ENCODE peak calls at places on chromosomes 3 and 15, in four cellular contexts. One of them, this sample, is unnamed.

GRCh38 chr3:197372076-197372661 is 73.8 kb upstream of the DLG1 start:
- DNase-seq in neural progenitor cell: peak
- DNase-seq in OCI-LY7: no peak
- DNase-seq in hepatocyte: peak
- DNase-seq in this sample: no peak

GRCh38 chr3:183298708-183299153 is 45.7 kb downstream of the B3GNT5 start:
- DNase-seq in neural progenitor cell: peak
- DNase-seq in OCI-LY7: no peak
- DNase-seq in hepatocyte: peak
- DNase-seq in this sample: no peak

GRCh38 chr15:63890617-63891016 is 56.9 kb upstream of the HERC1 start:
- DNase-seq in neural progenitor cell: no peak
- DNase-seq in OCI-LY7: no peak
- DNase-seq in hepatocyte: no peak
- DNase-seq in this sample: no peak

GRCh38 chr3:100268986-100269385 is 8.2 kb downstream of the TBC1D23 start:
- DNase-seq in neural progenitor cell: no peak
- DNase-seq in OCI-LY7: no peak
- DNase-seq in hepatocyte: no peak
- DNase-seq in this sample: no peak

GRCh38 chr15:92822216-92823144 is 77.6 kb upstream of the CHD2 start:
- DNase-seq in neural progenitor cell: peak
- DNase-seq in OCI-LY7: no peak
- DNase-seq in hepatocyte: no peak
- DNase-seq in this sample: no peak

GRCh38 chr3:30675006-30675405 is 68.6 kb downstream of the TGFBR2 start:
- DNase-seq in neural progenitor cell: no peak
- DNase-seq in OCI-LY7: no peak
- DNase-seq in hepatocyte: no peak
- DNase-seq in this sample: no peak

GRCh38 chr15:41377978-41378377 is 24.3 kb downstream of the NDUFAF1 start:
- DNase-seq in neural progenitor cell: no peak
- DNase-seq in OCI-LY7: no peak
- DNase-seq in hepatocyte: no peak
- DNase-seq in this sample: no peak

GRCh38 chr3:168002786-168003368 is 92.8 kb downstream of the GOLIM4 start:
- DNase-seq in neural progenitor cell: no peak
- DNase-seq in OCI-LY7: no peak
- DNase-seq in hepatocyte: peak
- DNase-seq in this sample: no peak

GRCh38 chr3:78846688-78847087 is 921.1 kb downstream of the ROBO1 start:
- DNase-seq in neural progenitor cell: no peak
- DNase-seq in OCI-LY7: no peak
- DNase-seq in hepatocyte: peak
- DNase-seq in this sample: no peak

GRCh38 chr15:34737379-34737928 is 17.3 kb downstream of the GJD2 start:
- DNase-seq in neural progenitor cell: no peak
- DNase-seq in OCI-LY7: no peak
- DNase-seq in hepatocyte: no peak
- DNase-seq in this sample: no peak

GRCh38 chr3:80213076-80213475 is 445.3 kb upstream of the ROBO1 start:
- DNase-seq in neural progenitor cell: no peak
- DNase-seq in OCI-LY7: no peak
- DNase-seq in hepatocyte: no peak
- DNase-seq in this sample: no peak

GRCh38 chr3:78725703-78726246 is 1042.0 kb downstream of the ROBO1 start:
- DNase-seq in neural progenitor cell: no peak
- DNase-seq in OCI-LY7: no peak
- DNase-seq in hepatocyte: no peak
- DNase-seq in this sample: no peak

GRCh38 chr3:57112206-57112605 is 51.7 kb downstream of the SPATA12 start:
- DNase-seq in neural progenitor cell: peak
- DNase-seq in OCI-LY7: peak
- DNase-seq in hepatocyte: no peak
- DNase-seq in this sample: peak

GRCh38 chr3:139135657-139136056 is 91.0 kb upstream of the PRR23C start:
- DNase-seq in neural progenitor cell: no peak
- DNase-seq in OCI-LY7: no peak
- DNase-seq in hepatocyte: no peak
- DNase-seq in this sample: no peak

GRCh38 chr3:112143689-112144088 is 10.6 kb upstream of the GCSAM start:
- DNase-seq in neural progenitor cell: no peak
- DNase-seq in OCI-LY7: no peak
- DNase-seq in hepatocyte: no peak
- DNase-seq in this sample: peak

GRCh38 chr15:79257454-79257853 is 25.1 kb upstream of the ANKRD34C start:
- DNase-seq in neural progenitor cell: no peak
- DNase-seq in OCI-LY7: no peak
- DNase-seq in hepatocyte: no peak
- DNase-seq in this sample: no peak

DNA sequence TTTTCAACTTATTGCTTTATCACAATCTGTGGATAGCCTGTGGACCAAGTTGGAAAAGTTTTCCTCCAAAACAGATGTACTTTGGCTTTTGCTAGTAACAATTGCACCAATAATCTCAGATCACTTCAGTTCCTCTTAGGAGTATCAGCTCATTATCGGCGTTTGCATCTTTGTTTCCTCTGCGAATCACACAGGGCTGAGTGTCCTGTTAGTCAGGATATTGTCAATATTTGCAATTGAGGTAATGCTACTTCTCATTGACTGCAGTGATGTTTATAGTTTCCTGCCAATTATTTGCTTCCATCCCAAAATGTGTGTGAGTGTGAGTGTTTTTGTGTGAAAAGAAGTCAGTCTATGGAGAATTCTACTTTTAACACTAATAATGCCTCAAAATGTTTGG is 545.0 kb downstream of the SI start:
- DNase-seq in neural progenitor cell: no peak
- DNase-seq in OCI-LY7: no peak
- DNase-seq in hepatocyte: no peak
- DNase-seq in this sample: no peak
- TF ChIP-seq EZH2phosphoT487 in neural progenitor cell: no peak
- TF ChIP-seq EZH2phosphoT487 in OCI-LY7: no peak
- TF ChIP-seq EZH2phosphoT487 in hepatocyte: no peak
- TF ChIP-seq EZH2phosphoT487 in this sample: no peak

DNA sequence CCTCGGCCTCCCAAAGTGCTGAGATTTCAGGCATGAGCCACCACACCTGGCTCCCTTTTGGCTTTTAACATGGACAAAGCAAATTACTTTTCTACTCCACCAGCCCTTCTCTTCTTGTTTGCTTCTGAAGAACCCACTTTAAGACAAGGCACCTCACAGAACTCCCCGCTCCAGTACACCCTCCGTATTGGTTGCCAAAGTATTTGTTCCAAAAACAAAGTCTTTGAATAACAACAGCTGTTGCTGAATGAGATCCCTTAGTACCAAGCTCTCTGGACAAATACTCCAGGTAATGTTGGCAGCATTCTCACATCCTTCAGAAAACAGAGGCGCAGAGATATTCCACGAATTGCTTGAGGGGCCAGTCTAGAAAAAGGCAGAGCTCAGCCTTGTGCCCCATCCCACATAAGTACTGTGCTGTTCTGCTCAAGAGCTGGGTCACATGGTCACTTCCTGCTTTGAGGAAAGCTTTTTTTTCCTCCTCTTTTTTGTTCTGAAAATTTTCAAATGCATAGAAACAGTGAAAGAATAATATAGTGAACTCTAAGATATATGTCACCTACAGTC is 7.3 kb upstream of the CHCHD6 start:
- DNase-seq in neural progenitor cell: no peak
- DNase-seq in OCI-LY7: no peak
- DNase-seq in hepatocyte: no peak
- DNase-seq in this sample: no peak
- H3K4me3 ChIP-seq in neural progenitor cell: no peak
- H3K4me3 ChIP-seq in OCI-LY7: no peak
- H3K4me3 ChIP-seq in hepatocyte: no peak
- H3K4me3 ChIP-seq in this sample: no peak

DNA sequence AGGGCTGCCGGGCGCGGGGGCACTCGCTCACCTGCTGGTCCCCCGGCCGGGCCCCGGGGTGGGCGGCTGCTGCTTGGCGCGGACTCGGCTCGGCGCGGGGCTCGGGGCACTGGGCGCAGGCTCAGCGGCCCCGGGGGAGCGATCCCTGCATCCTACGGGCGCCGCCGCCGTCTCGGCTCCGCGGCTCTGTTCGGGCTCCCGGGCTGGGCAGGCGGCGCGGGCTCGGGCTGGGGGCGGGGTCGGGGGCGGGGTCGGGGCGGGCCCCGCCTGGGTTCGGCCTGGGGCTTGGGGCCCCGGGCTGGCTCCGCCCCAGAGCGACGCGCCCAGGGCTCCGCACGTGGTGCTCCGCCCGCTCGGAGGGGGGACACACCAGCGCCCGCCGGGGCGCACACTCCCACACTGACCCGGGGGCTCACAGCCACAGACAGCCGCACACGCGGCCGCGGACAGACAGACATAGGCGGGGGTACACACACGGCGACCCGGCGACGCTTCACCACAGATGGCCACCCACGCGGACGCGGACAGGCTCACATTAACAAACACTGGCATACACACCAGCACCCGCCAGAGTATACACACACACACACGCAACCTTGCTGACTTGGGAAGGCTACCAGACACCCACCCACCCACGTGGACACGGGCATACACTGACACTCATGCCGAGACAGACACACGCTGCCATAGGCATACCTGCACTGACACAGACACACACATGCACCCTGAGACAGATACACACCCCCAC is at the start of gene SCN5A:
- DNase-seq in neural progenitor cell: peak
- DNase-seq in OCI-LY7: no peak
- DNase-seq in hepatocyte: peak
- DNase-seq in this sample: peak
- TF ChIP-seq EZH2phosphoT487 in neural progenitor cell: no peak
- TF ChIP-seq EZH2phosphoT487 in OCI-LY7: no peak
- TF ChIP-seq EZH2phosphoT487 in hepatocyte: no peak
- TF ChIP-seq EZH2phosphoT487 in this sample: no peak

GRCh38 chr3:36332139-36332538 is 48.2 kb upstream of the STAC start:
- DNase-seq in neural progenitor cell: no peak
- DNase-seq in OCI-LY7: no peak
- DNase-seq in hepatocyte: no peak
- DNase-seq in this sample: peak
- H3K4me3 ChIP-seq in neural progenitor cell: no peak
- H3K4me3 ChIP-seq in OCI-LY7: no peak
- H3K4me3 ChIP-seq in hepatocyte: no peak
- H3K4me3 ChIP-seq in this sample: no peak

GRCh38 chr3:67685499-67685898 is 31.1 kb upstream of the SUCLG2 start:
- DNase-seq in neural progenitor cell: no peak
- DNase-seq in OCI-LY7: peak
- DNase-seq in hepatocyte: no peak
- DNase-seq in this sample: peak
- TF ChIP-seq EZH2phosphoT487 in neural progenitor cell: no peak
- TF ChIP-seq EZH2phosphoT487 in OCI-LY7: no peak
- TF ChIP-seq EZH2phosphoT487 in hepatocyte: no peak
- TF ChIP-seq EZH2phosphoT487 in this sample: no peak

GRCh38 chr15:38069001-38069400 is 134.6 kb downstream of the TMCO5A start:
- DNase-seq in neural progenitor cell: peak
- DNase-seq in OCI-LY7: peak
- DNase-seq in hepatocyte: peak
- DNase-seq in this sample: peak

GRCh38 chr15:38070778-38071177 is 136.3 kb downstream of the TMCO5A start:
- DNase-seq in neural progenitor cell: no peak
- DNase-seq in OCI-LY7: no peak
- DNase-seq in hepatocyte: no peak
- DNase-seq in this sample: no peak

GRCh38 chr15:38071211-38071972 is 137.0 kb downstream of the TMCO5A start:
- DNase-seq in neural progenitor cell: no peak
- DNase-seq in OCI-LY7: no peak
- DNase-seq in hepatocyte: no peak
- DNase-seq in this sample: no peak

GRCh38 chr15:38068600-38068999 is 134.2 kb downstream of the TMCO5A start:
- DNase-seq in neural progenitor cell: peak
- DNase-seq in OCI-LY7: no peak
- DNase-seq in hepatocyte: no peak
- DNase-seq in this sample: no peak

DNA sequence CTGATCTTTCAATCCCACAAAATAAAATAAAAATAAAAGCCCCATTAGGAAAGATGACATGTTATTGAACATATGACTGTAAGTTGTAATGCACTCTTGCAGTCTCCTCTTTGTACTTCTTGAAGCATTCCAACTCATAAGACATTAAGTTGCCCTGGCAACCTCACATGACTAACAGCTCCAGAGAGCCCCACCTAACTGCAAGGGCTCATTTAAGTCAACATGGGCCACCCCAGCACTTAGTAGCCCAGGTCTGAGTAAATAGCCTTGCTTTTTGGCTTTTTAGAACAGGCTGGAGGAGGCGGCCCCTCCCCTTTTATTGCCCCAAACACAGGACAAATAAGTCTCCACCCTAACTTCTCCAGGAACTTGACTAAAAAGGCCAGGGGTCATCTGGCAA is 135.1 kb downstream of the TMCO5A start:
- DNase-seq in neural progenitor cell: peak
- DNase-seq in OCI-LY7: peak
- DNase-seq in hepatocyte: peak
- DNase-seq in this sample: no peak
- H3K4me3 ChIP-seq in neural progenitor cell: no peak
- H3K4me3 ChIP-seq in OCI-LY7: peak
- H3K4me3 ChIP-seq in hepatocyte: no peak
- H3K4me3 ChIP-seq in this sample: peak

GRCh38 chr3:29267231-29267630 is 13.6 kb upstream of the RBMS3 start:
- DNase-seq in neural progenitor cell: no peak
- DNase-seq in OCI-LY7: no peak
- DNase-seq in hepatocyte: no peak
- DNase-seq in this sample: no peak
- TF ChIP-seq EZH2phosphoT487 in neural progenitor cell: no peak
- TF ChIP-seq EZH2phosphoT487 in OCI-LY7: no peak
- TF ChIP-seq EZH2phosphoT487 in hepatocyte: no peak
- TF ChIP-seq EZH2phosphoT487 in this sample: no peak